ENCODE peak calls at places on chromosome 11, in seven cellular contexts. R, Z, V, N, X, U and F are unnamed samples.

GRCh38 chr11:81707881-81708280 is 1025.8 kb downstream of the FAM181B start:
- DNase-seq in R (no peak), Z (no peak), V (peak; percentile 1), N (no peak), X (no peak), U (no peak), F (no peak)

GRCh38 chr11:106466441-106467190 is 389.2 kb downstream of the AASDHPPT start:
- DNase-seq in R (peak; percentile 36), Z (no peak), V (no peak), N (no peak), X (no peak), U (no peak), F (no peak)

GRCh38 chr11:129143335-129143734 is 48.8 kb downstream of the ARHGAP32 start:
- DNase-seq in R (peak; percentile 97), Z (peak; percentile 35), V (no peak), N (peak; percentile 17), X (no peak), U (peak; percentile 97), F (no peak)

GRCh38 chr11:116657842-116658825 is 114.7 kb downstream of the BUD13 start:
- DNase-seq in R (no peak), Z (no peak), V (peak; percentile 3), N (no peak), X (no peak), U (no peak), F (no peak)

GRCh38 chr11:92941676-92942571 is 27.5 kb upstream of the MTNR1B start:
- DNase-seq in R (peak; percentile 23), Z (peak; percentile 59), V (peak; percentile 64), N (no peak), X (peak; percentile 45), U (peak; percentile 18), F (no peak)

GRCh38 chr11:57675176-57675941 is 7.4 kb downstream of the ZDHHC5 start:
- DNase-seq in R (no peak), Z (no peak), V (no peak), N (no peak), X (no peak), U (no peak), F (no peak)

GRCh38 chr11:69797737-69798528 is 21.3 kb downstream of the FGF3 start:
- DNase-seq in R (no peak), Z (no peak), V (no peak), N (no peak), X (no peak), U (no peak), F (no peak)

GRCh38 chr11:5324197-5324596 is at the start of gene OR51B2:
- DNase-seq in R (no peak), Z (no peak), V (no peak), N (no peak), X (no peak), U (no peak), F (no peak)

GRCh38 chr11:46618789-46619188 is 1.4 kb downstream of the ATG13 start:
- DNase-seq in R (no peak), Z (no peak), V (no peak), N (no peak), X (no peak), U (no peak), F (no peak)

GRCh38 chr11:12411806-12412727 is 34.7 kb downstream of the PARVA start:
- DNase-seq in R (peak; percentile 31), Z (peak; percentile 7), V (peak; percentile 81), N (peak; percentile 68), X (peak; percentile 75), U (peak; percentile 56), F (no peak)

GRCh38 chr11:131904756-131905155 is 534.3 kb downstream of the NTM start:
- DNase-seq in R (no peak), Z (no peak), V (no peak), N (no peak), X (no peak), U (no peak), F (no peak)

GRCh38 chr11:78177216-78177615 is 11.2 kb downstream of the KCTD21 start:
- DNase-seq in R (no peak), Z (no peak), V (no peak), N (no peak), X (no peak), U (no peak), F (no peak)

GRCh38 chr11:78176605-78177141 is 11.8 kb downstream of the KCTD21 start:
- DNase-seq in R (no peak), Z (no peak), V (no peak), N (no peak), X (no peak), U (no peak), F (no peak)

GRCh38 chr11:78179459-78180071 is 8.9 kb downstream of the KCTD21 start:
- DNase-seq in R (peak; percentile 69), Z (no peak), V (no peak), N (no peak), X (peak; percentile 40), U (no peak), F (no peak)

GRCh38 chr11:78181155-78181554 is 7.3 kb downstream of the KCTD21 start:
- DNase-seq in R (no peak), Z (no peak), V (no peak), N (no peak), X (no peak), U (no peak), F (no peak)
- TF ChIP-seq JUND in R (no peak), Z (no peak), V (no peak), N (no peak), X (no peak), U (no peak), F (no peak)

GRCh38 chr11:65776710-65777141 is 4.0 kb downstream of the AP5B1 start:
- DNase-seq in R (no peak), Z (no peak), V (no peak), N (no peak), X (no peak), U (no peak), F (no peak)

GRCh38 chr11:65777241-65777640 is 3.5 kb downstream of the AP5B1 start:
- DNase-seq in R (no peak), Z (no peak), V (no peak), N (no peak), X (no peak), U (no peak), F (no peak)

GRCh38 chr11:65773784-65774411 is 6.9 kb downstream of the AP5B1 start:
- DNase-seq in R (no peak), Z (no peak), V (no peak), N (no peak), X (no peak), U (no peak), F (no peak)

GRCh38 chr11:65776196-65776595 is 4.6 kb downstream of the AP5B1 start:
- DNase-seq in R (peak; percentile 43), Z (no peak), V (no peak), N (no peak), X (no peak), U (no peak), F (no peak)

DNA sequence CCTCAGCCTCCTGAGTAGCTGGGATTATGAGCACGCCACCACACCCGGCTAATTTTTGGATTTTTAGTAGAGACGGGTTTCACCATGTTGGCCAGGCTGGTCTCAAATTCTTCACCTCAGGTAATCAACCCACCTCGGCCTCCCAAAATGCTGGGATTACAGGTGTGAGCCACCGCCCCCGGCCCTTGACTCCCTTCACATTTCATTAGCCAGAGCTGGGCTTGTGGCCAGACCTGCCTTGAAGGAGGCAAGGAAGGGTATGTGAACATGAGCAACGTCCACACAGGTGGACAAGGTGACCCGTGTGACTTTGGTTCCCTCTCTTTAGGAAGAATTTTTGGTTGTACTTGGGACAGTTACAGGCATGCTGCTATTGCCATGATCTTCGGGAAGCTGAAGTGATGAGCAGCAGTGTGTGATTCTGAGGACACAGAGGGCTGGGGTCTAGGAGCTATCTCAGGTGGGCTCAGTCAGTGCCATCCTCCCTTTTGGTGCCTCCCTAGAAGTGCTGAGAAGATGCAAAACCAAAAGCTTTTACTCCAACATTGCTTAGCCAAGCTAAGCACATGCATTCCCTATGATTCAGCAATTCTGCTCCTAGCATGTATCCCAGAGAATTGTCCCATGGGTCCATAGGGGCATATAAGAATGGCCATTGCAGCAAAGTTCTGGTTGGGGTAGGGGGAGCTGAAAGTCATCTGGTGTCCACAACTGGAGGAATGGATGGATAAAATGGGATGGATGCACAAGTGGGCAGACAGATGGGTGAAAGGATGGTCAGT is 6.1 kb downstream of the AP5B1 start:
- DNase-seq in R (no peak), Z (no peak), V (no peak), N (no peak), X (no peak), U (no peak), F (no peak)
- TF ChIP-seq JUND in R (no peak), Z (no peak), V (no peak), N (no peak), X (no peak), U (no peak), F (no peak)

DNA sequence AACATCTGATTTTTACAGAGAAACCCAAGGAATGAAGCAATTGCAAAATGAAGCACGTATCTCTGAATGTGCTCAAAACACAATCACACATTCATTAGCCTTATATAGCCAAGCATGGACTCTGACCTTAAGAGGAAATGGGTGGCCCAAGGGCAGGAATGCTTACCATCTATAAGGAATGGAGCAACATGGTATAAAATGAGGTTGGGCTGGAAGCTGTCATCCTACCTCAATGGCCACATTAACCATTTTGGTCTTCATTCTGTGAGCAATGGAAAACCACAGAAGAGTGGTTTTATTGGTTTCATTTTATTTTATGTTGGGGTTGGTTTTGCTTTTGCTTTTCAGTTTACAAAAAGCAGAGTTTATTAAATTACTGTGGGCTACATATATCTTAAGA is 11.0 kb upstream of the MS4A13 start:
- DNase-seq in R (no peak), Z (no peak), V (no peak), N (no peak), X (no peak), U (no peak), F (peak; percentile 32)
- TF ChIP-seq JUND in R (no peak), Z (no peak), V (no peak), N (no peak), X (no peak), U (no peak), F (no peak)

DNA sequence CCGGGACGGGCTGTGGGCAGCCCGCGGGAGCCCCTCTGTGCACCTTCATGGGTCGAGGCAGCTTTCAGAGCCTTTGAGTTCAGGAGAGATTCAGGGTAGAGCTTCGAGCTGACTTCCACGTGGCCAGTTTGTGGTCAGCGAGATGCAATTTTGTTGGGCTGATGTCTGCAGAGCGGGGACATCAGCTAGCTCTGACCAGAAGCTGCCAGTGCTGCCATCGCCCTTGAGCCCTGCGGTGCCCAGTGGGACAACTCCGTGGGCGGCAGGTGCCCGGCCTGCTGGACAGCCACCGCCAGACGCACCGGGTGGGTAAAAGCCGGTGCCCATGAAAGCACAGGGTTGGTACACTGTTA is 719 bp downstream of the TALDO1 start:
- DNase-seq in R (no peak), Z (no peak), V (peak; percentile 60), N (no peak), X (no peak), U (no peak), F (no peak)
- TF ChIP-seq JUND in R (no peak), Z (no peak), V (no peak), N (no peak), X (no peak), U (no peak), F (no peak)